ENCODE peak calls at places on chromosomes 4 and X, in nine cellular contexts. One of them, this sample, is unnamed.
A peak's percentile ranks its signal among the peaks of the same experiment; 100 is the strongest.

GRCh38 chrX:136227948-136228584 is 23.1 kb downstream of the MAP7D3 start:
- DNase-seq in uterus: no peak
- DNase-seq in testis: no peak
- DNase-seq in right lobe of liver: no peak
- DNase-seq in Peyer's patch: no peak
- DNase-seq in transverse colon: no peak
- DNase-seq in body of pancreas: no peak
- DNase-seq in adrenal gland: no peak
- DNase-seq in A549: no peak
- DNase-seq in this sample: no peak

GRCh38 chrX:103941201-103941975 is 21.0 kb upstream of the TMSB15B start:
- DNase-seq in transverse colon: no peak
- DNase-seq in A549: peak; percentile 58
- DNase-seq in Peyer's patch: no peak
- DNase-seq in uterus: no peak
- DNase-seq in body of pancreas: no peak
- DNase-seq in right lobe of liver: no peak
- DNase-seq in testis: no peak
- DNase-seq in adrenal gland: no peak
- DNase-seq in this sample: no peak

GRCh38 chrX:10360121-10360520 is 203.3 kb downstream of the CLCN4 start:
- DNase-seq in Peyer's patch: no peak
- DNase-seq in adrenal gland: peak; percentile 49
- DNase-seq in testis: peak; percentile 16
- DNase-seq in body of pancreas: no peak
- DNase-seq in right lobe of liver: no peak
- DNase-seq in transverse colon: no peak
- DNase-seq in A549: no peak
- DNase-seq in uterus: peak; percentile 13
- DNase-seq in this sample: no peak

GRCh38 chr4:84985952-84986351 is 19.5 kb upstream of the WDFY3 start:
- DNase-seq in adrenal gland: no peak
- DNase-seq in body of pancreas: no peak
- DNase-seq in transverse colon: no peak
- DNase-seq in Peyer's patch: no peak
- DNase-seq in testis: no peak
- DNase-seq in uterus: no peak
- DNase-seq in A549: peak; percentile 25
- DNase-seq in right lobe of liver: no peak
- DNase-seq in this sample: no peak

GRCh38 chr4:152360045-152360410 is 175.9 kb downstream of the FBXW7 start:
- DNase-seq in A549: no peak
- DNase-seq in uterus: no peak
- DNase-seq in body of pancreas: no peak
- DNase-seq in Peyer's patch: no peak
- DNase-seq in adrenal gland: no peak
- DNase-seq in testis: no peak
- DNase-seq in transverse colon: no peak
- DNase-seq in right lobe of liver: no peak
- DNase-seq in this sample: no peak

GRCh38 chr4:125070869-125071268 is 243.9 kb upstream of the FAT4 start:
- DNase-seq in A549: peak; percentile 5
- DNase-seq in transverse colon: no peak
- DNase-seq in adrenal gland: no peak
- DNase-seq in Peyer's patch: no peak
- DNase-seq in uterus: no peak
- DNase-seq in right lobe of liver: no peak
- DNase-seq in body of pancreas: no peak
- DNase-seq in testis: peak; percentile 28
- DNase-seq in this sample: no peak

GRCh38 chr4:740656-741282 is 35.1 kb downstream of the PCGF3 start:
- DNase-seq in uterus: no peak
- DNase-seq in right lobe of liver: no peak
- DNase-seq in body of pancreas: no peak
- DNase-seq in Peyer's patch: no peak
- DNase-seq in A549: no peak
- DNase-seq in testis: no peak
- DNase-seq in adrenal gland: no peak
- DNase-seq in transverse colon: no peak
- DNase-seq in this sample: no peak

GRCh38 chr4:7280906-7281305 is 88.6 kb downstream of the SORCS2 start:
- DNase-seq in body of pancreas: no peak
- DNase-seq in Peyer's patch: no peak
- DNase-seq in right lobe of liver: no peak
- DNase-seq in transverse colon: no peak
- DNase-seq in adrenal gland: no peak
- DNase-seq in A549: no peak
- DNase-seq in testis: no peak
- DNase-seq in uterus: no peak
- DNase-seq in this sample: no peak

GRCh38 chr4:187606581-187606980 is 389.0 kb upstream of the ZFP42 start:
- DNase-seq in Peyer's patch: peak; percentile 48
- DNase-seq in right lobe of liver: no peak
- DNase-seq in A549: peak; percentile 54
- DNase-seq in body of pancreas: peak; percentile 36
- DNase-seq in uterus: no peak
- DNase-seq in adrenal gland: no peak
- DNase-seq in transverse colon: peak; percentile 15
- DNase-seq in testis: peak; percentile 50
- DNase-seq in this sample: no peak

GRCh38 chrX:95057341-95057740 is 1383.3 kb downstream of the FAM133A start:
- DNase-seq in adrenal gland: no peak
- DNase-seq in transverse colon: no peak
- DNase-seq in A549: no peak
- DNase-seq in right lobe of liver: no peak
- DNase-seq in uterus: no peak
- DNase-seq in testis: no peak
- DNase-seq in body of pancreas: no peak
- DNase-seq in Peyer's patch: no peak
- DNase-seq in this sample: no peak

GRCh38 chrX:114798902-114799301 is 215.0 kb downstream of the HTR2C start:
- DNase-seq in A549: no peak
- DNase-seq in right lobe of liver: no peak
- DNase-seq in Peyer's patch: no peak
- DNase-seq in transverse colon: no peak
- DNase-seq in adrenal gland: no peak
- DNase-seq in uterus: no peak
- DNase-seq in testis: no peak
- DNase-seq in body of pancreas: no peak
- DNase-seq in this sample: no peak

GRCh38 chrX:69238153-69238959 is 73.1 kb upstream of the PJA1 start:
- DNase-seq in adrenal gland: peak; percentile 50
- DNase-seq in right lobe of liver: no peak
- DNase-seq in body of pancreas: no peak
- DNase-seq in transverse colon: no peak
- DNase-seq in uterus: no peak
- DNase-seq in Peyer's patch: no peak
- DNase-seq in testis: no peak
- DNase-seq in A549: no peak
- DNase-seq in this sample: no peak

GRCh38 chr4:140239311-140239710 is 85.3 kb upstream of the MAML3 start:
- DNase-seq in transverse colon: no peak
- DNase-seq in adrenal gland: peak; percentile 68
- DNase-seq in testis: no peak
- DNase-seq in A549: no peak
- DNase-seq in body of pancreas: no peak
- DNase-seq in Peyer's patch: no peak
- DNase-seq in right lobe of liver: no peak
- DNase-seq in uterus: no peak
- DNase-seq in this sample: no peak

GRCh38 chr4:140240237-140240636 is 86.3 kb upstream of the MAML3 start:
- DNase-seq in Peyer's patch: no peak
- DNase-seq in A549: no peak
- DNase-seq in adrenal gland: peak; percentile 70
- DNase-seq in uterus: no peak
- DNase-seq in right lobe of liver: no peak
- DNase-seq in transverse colon: no peak
- DNase-seq in body of pancreas: no peak
- DNase-seq in testis: no peak
- DNase-seq in this sample: no peak

GRCh38 chr4:140244328-140244727 is 90.3 kb upstream of the MAML3 start:
- DNase-seq in A549: no peak
- DNase-seq in uterus: no peak
- DNase-seq in body of pancreas: no peak
- DNase-seq in Peyer's patch: no peak
- DNase-seq in testis: no peak
- DNase-seq in adrenal gland: no peak
- DNase-seq in transverse colon: no peak
- DNase-seq in right lobe of liver: no peak
- DNase-seq in this sample: no peak

GRCh38 chr4:140243345-140243753 is 89.4 kb upstream of the MAML3 start:
- DNase-seq in A549: no peak
- DNase-seq in uterus: peak; percentile 36
- DNase-seq in Peyer's patch: peak; percentile 82
- DNase-seq in body of pancreas: no peak
- DNase-seq in adrenal gland: no peak
- DNase-seq in right lobe of liver: no peak
- DNase-seq in transverse colon: peak; percentile 73
- DNase-seq in testis: no peak
- DNase-seq in this sample: no peak

DNA sequence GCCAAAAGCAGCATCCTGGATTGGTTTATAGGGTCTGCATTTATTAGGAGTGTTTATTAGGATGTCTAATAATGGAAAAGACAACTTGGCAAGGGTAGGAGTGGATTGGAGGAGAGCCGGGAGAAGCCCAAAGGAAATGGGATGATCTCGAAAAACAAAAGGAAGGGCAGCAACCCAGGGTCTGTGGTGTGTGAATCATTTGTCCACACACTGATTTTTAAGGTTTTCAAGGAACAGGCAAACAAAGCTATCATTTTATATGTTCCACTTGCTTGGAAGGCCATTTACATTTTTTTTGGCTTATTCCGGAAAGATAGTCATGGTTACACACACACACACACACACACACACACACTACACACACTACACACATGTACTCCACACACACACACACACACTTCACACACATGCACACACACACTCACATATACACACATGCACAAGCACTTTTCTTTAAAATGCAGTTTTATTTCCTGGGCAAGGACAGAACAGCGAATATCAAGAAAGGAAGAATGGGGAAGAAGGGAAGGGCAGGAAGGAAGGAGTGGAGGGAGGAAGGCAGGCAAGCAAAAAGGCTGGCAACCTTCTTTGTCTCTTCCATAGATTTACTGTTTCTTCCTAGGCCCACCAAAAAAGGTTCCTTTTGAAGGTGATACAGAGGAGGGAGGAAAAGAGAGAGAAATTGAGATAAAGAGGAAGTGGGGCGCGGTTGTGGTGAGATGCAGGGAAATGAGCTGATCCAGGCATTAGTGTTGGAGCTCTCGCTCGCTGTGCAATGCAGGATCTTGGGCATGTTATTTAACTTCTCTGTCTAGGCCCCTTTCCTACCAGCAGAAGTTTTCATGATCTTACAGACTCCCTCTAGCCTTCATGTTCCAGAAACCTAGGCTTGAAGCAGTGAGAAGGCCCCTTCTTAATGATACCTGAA is 88.6 kb upstream of the MAML3 start:
- DNase-seq in Peyer's patch: peak; percentile 74
- DNase-seq in body of pancreas: no peak
- DNase-seq in A549: no peak
- DNase-seq in testis: no peak
- DNase-seq in uterus: no peak
- DNase-seq in transverse colon: peak; percentile 36
- DNase-seq in right lobe of liver: no peak
- DNase-seq in adrenal gland: no peak
- DNase-seq in this sample: no peak
- H3K4me1 ChIP-seq in Peyer's patch: peaks cover 4% of the 10 kb centered on the region
- H3K4me1 ChIP-seq in body of pancreas: peaks cover 19% of the 10 kb centered on the region
- H3K4me1 ChIP-seq in A549: peaks cover 10% of the 10 kb centered on the region
- H3K4me1 ChIP-seq in testis: peaks cover 15% of the 10 kb centered on the region
- H3K4me1 ChIP-seq in uterus: peaks cover 12% of the 10 kb centered on the region
- H3K4me1 ChIP-seq in transverse colon: peaks cover 50% of the 10 kb centered on the region
- H3K4me1 ChIP-seq in right lobe of liver: no peaks in the 10 kb centered on the region
- H3K4me1 ChIP-seq in adrenal gland: peaks cover 18% of the 10 kb centered on the region
- H3K4me1 ChIP-seq in this sample: peaks cover 3% of the 10 kb centered on the region

GRCh38 chr4:15001825-15002658 is at the start of gene CPEB2:
- DNase-seq in A549: peak; percentile 95
- DNase-seq in transverse colon: peak; percentile 96
- DNase-seq in Peyer's patch: peak; percentile 98
- DNase-seq in adrenal gland: peak; percentile 97
- DNase-seq in body of pancreas: peak; percentile 95
- DNase-seq in right lobe of liver: peak; percentile 97
- DNase-seq in uterus: peak; percentile 95
- DNase-seq in testis: peak; percentile 97
- DNase-seq in this sample: peak; percentile 93
- TF ChIP-seq POLR2A in A549: peak; percentile 93
- TF ChIP-seq POLR2A in transverse colon: peak; percentile 98
- TF ChIP-seq POLR2A in Peyer's patch: peak; percentile 99
- TF ChIP-seq POLR2A in adrenal gland: peak; percentile 97
- TF ChIP-seq POLR2A in body of pancreas: peak; percentile 98
- TF ChIP-seq POLR2A in right lobe of liver: peak; percentile 99
- TF ChIP-seq POLR2A in uterus: peak; percentile 96
- TF ChIP-seq POLR2A in testis: peak; percentile 92
- TF ChIP-seq POLR2A in this sample: peak; percentile 79

GRCh38 chr4:67576538-67576937 is 18.0 kb downstream of the STAP1 start:
- DNase-seq in uterus: no peak
- DNase-seq in transverse colon: no peak
- DNase-seq in adrenal gland: no peak
- DNase-seq in right lobe of liver: no peak
- DNase-seq in A549: no peak
- DNase-seq in Peyer's patch: no peak
- DNase-seq in testis: no peak
- DNase-seq in body of pancreas: no peak
- DNase-seq in this sample: no peak
- H3K4me1 ChIP-seq in uterus: no peaks in the 10 kb centered on the region
- H3K4me1 ChIP-seq in transverse colon: no peaks in the 10 kb centered on the region
- H3K4me1 ChIP-seq in adrenal gland: no peaks in the 10 kb centered on the region
- H3K4me1 ChIP-seq in right lobe of liver: no peaks in the 10 kb centered on the region
- H3K4me1 ChIP-seq in A549: no peaks in the 10 kb centered on the region
- H3K4me1 ChIP-seq in Peyer's patch: no peaks in the 10 kb centered on the region
- H3K4me1 ChIP-seq in testis: no peaks in the 10 kb centered on the region
- H3K4me1 ChIP-seq in body of pancreas: peaks cover 8% of the 10 kb centered on the region
- H3K4me1 ChIP-seq in this sample: no peaks in the 10 kb centered on the region

DNA sequence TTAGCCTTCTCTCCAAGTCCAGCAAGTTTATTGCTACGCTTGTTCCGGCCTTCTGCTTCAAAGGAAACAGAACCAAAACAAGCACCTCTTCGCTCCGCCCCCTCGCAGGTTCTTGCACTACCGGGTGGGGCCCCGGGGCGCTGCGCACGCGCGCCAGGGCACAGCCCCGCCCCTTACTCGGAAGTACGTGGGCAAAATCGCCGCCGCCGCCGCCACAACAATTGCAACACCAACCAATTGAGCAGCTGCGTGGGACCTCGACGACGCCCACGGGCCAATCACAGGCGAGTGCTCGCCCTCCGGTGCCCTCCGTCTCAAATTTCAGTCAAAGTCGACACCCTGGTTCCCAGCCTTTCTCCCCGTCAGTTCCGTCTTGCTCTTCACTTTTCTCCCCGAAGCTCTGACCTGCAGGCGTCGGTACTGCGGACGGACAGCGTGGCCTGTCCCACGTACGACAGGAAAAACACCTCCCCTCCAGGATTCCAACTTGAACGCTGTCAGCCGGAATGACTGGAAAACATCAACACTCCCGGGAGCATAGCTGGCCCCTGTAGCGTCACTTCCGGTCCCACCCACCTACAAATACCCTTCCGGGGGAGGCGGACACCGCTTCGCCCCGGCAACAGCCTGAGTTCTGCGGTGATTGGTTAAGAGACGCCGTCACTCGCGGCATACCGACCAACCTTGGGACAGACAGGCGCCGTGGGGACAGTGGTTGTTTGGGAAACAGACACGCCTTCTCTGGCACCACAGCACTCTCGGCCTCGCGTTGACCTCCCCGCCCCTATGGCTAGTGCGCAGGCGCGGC is 624 bp upstream of the OTUD5 start:
- DNase-seq in A549: peak; percentile 99
- DNase-seq in testis: peak; percentile 97
- DNase-seq in right lobe of liver: peak; percentile 94
- DNase-seq in adrenal gland: peak; percentile 99
- DNase-seq in uterus: peak; percentile 94
- DNase-seq in transverse colon: peak; percentile 95
- DNase-seq in Peyer's patch: peak; percentile 97
- DNase-seq in body of pancreas: peak; percentile 95
- DNase-seq in this sample: peak; percentile 92
- TF ChIP-seq POLR2A in A549: peak; percentile 27
- TF ChIP-seq POLR2A in testis: no peak
- TF ChIP-seq POLR2A in right lobe of liver: peak; percentile 59
- TF ChIP-seq POLR2A in adrenal gland: peak; percentile 76
- TF ChIP-seq POLR2A in uterus: peak; percentile 24
- TF ChIP-seq POLR2A in transverse colon: peak; percentile 84
- TF ChIP-seq POLR2A in Peyer's patch: peak; percentile 71
- TF ChIP-seq POLR2A in body of pancreas: peak; percentile 85
- TF ChIP-seq POLR2A in this sample: peak; percentile 65